ENCODE peak calls at places on chromosome 2, in nine cellular contexts. One of them, this sample, is unnamed.

GRCh38 chr2:22907330-22907729 is 477.6 kb upstream of the KLHL29 start:
- DNase-seq in Peyer's patch: no peak
- DNase-seq in fibroblast of mammary gland: no peak
- DNase-seq in ovary: no peak
- DNase-seq in lower leg skin: no peak
- DNase-seq in HFFc6: no peak
- DNase-seq in colonic mucosa: peak
- DNase-seq in activated CD8-positive, alpha-beta T cell treated with anti-CD3 and anti-CD28 coated beads for 36 hours: no peak
- DNase-seq in K562: no peak
- DNase-seq in this sample: no peak

GRCh38 chr2:30470426-30470825 is 23.4 kb downstream of the LCLAT1 start:
- DNase-seq in Peyer's patch: no peak
- DNase-seq in lower leg skin: no peak
- DNase-seq in K562: no peak
- DNase-seq in fibroblast of mammary gland: no peak
- DNase-seq in colonic mucosa: no peak
- DNase-seq in HFFc6: no peak
- DNase-seq in ovary: no peak
- DNase-seq in activated CD8-positive, alpha-beta T cell treated with anti-CD3 and anti-CD28 coated beads for 36 hours: no peak
- DNase-seq in this sample: no peak

GRCh38 chr2:233480490-233481202 is 85.9 kb downstream of the USP40 start:
- DNase-seq in ovary: no peak
- DNase-seq in colonic mucosa: no peak
- DNase-seq in lower leg skin: peak
- DNase-seq in HFFc6: no peak
- DNase-seq in fibroblast of mammary gland: no peak
- DNase-seq in Peyer's patch: no peak
- DNase-seq in activated CD8-positive, alpha-beta T cell treated with anti-CD3 and anti-CD28 coated beads for 36 hours: no peak
- DNase-seq in K562: no peak
- DNase-seq in this sample: peak

GRCh38 chr2:85839461-85839860 is 49.3 kb downstream of the ST3GAL5 start:
- DNase-seq in Peyer's patch: no peak
- DNase-seq in colonic mucosa: no peak
- DNase-seq in fibroblast of mammary gland: no peak
- DNase-seq in lower leg skin: no peak
- DNase-seq in K562: no peak
- DNase-seq in ovary: no peak
- DNase-seq in activated CD8-positive, alpha-beta T cell treated with anti-CD3 and anti-CD28 coated beads for 36 hours: no peak
- DNase-seq in HFFc6: no peak
- DNase-seq in this sample: no peak

GRCh38 chr2:20641123-20641985 is 9.5 kb downstream of the HS1BP3 start:
- DNase-seq in fibroblast of mammary gland: peak
- DNase-seq in K562: no peak
- DNase-seq in ovary: no peak
- DNase-seq in activated CD8-positive, alpha-beta T cell treated with anti-CD3 and anti-CD28 coated beads for 36 hours: no peak
- DNase-seq in lower leg skin: no peak
- DNase-seq in colonic mucosa: no peak
- DNase-seq in HFFc6: peak
- DNase-seq in Peyer's patch: no peak
- DNase-seq in this sample: no peak

GRCh38 chr2:131140581-131140980 is 35.4 kb downstream of the PLEKHB2 start:
- DNase-seq in ovary: no peak
- DNase-seq in HFFc6: no peak
- DNase-seq in lower leg skin: no peak
- DNase-seq in activated CD8-positive, alpha-beta T cell treated with anti-CD3 and anti-CD28 coated beads for 36 hours: no peak
- DNase-seq in fibroblast of mammary gland: no peak
- DNase-seq in Peyer's patch: peak
- DNase-seq in K562: no peak
- DNase-seq in colonic mucosa: no peak
- DNase-seq in this sample: no peak

GRCh38 chr2:42562474-42563144 is 5.8 kb upstream of the MTA3 start:
- DNase-seq in fibroblast of mammary gland: no peak
- DNase-seq in activated CD8-positive, alpha-beta T cell treated with anti-CD3 and anti-CD28 coated beads for 36 hours: no peak
- DNase-seq in ovary: no peak
- DNase-seq in HFFc6: no peak
- DNase-seq in Peyer's patch: peak
- DNase-seq in colonic mucosa: peak
- DNase-seq in K562: no peak
- DNase-seq in lower leg skin: no peak
- DNase-seq in this sample: peak

GRCh38 chr2:73906847-73907505 is 14.2 kb downstream of the ACTG2 start:
- DNase-seq in fibroblast of mammary gland: no peak
- DNase-seq in activated CD8-positive, alpha-beta T cell treated with anti-CD3 and anti-CD28 coated beads for 36 hours: no peak
- DNase-seq in colonic mucosa: no peak
- DNase-seq in lower leg skin: peak
- DNase-seq in ovary: no peak
- DNase-seq in Peyer's patch: no peak
- DNase-seq in HFFc6: no peak
- DNase-seq in K562: no peak
- DNase-seq in this sample: no peak

GRCh38 chr2:20674974-20675679 is 8.2 kb downstream of the GDF7 start:
- DNase-seq in HFFc6: peak
- DNase-seq in colonic mucosa: no peak
- DNase-seq in ovary: no peak
- DNase-seq in lower leg skin: peak
- DNase-seq in K562: no peak
- DNase-seq in activated CD8-positive, alpha-beta T cell treated with anti-CD3 and anti-CD28 coated beads for 36 hours: no peak
- DNase-seq in Peyer's patch: no peak
- DNase-seq in fibroblast of mammary gland: peak
- DNase-seq in this sample: no peak

GRCh38 chr2:44429034-44429433 is 67.3 kb downstream of the CAMKMT start:
- DNase-seq in activated CD8-positive, alpha-beta T cell treated with anti-CD3 and anti-CD28 coated beads for 36 hours: no peak
- DNase-seq in Peyer's patch: no peak
- DNase-seq in colonic mucosa: no peak
- DNase-seq in ovary: no peak
- DNase-seq in lower leg skin: no peak
- DNase-seq in K562: no peak
- DNase-seq in HFFc6: peak
- DNase-seq in fibroblast of mammary gland: peak
- DNase-seq in this sample: no peak

GRCh38 chr2:3465844-3466481 is 53.4 kb downstream of the ADI1 start:
- DNase-seq in K562: no peak
- DNase-seq in fibroblast of mammary gland: peak
- DNase-seq in lower leg skin: no peak
- DNase-seq in ovary: no peak
- DNase-seq in activated CD8-positive, alpha-beta T cell treated with anti-CD3 and anti-CD28 coated beads for 36 hours: no peak
- DNase-seq in HFFc6: peak
- DNase-seq in Peyer's patch: no peak
- DNase-seq in colonic mucosa: no peak
- DNase-seq in this sample: no peak

GRCh38 chr2:163345795-163346573 is 389.8 kb downstream of the FIGN start:
- DNase-seq in fibroblast of mammary gland: peak
- DNase-seq in ovary: no peak
- DNase-seq in activated CD8-positive, alpha-beta T cell treated with anti-CD3 and anti-CD28 coated beads for 36 hours: no peak
- DNase-seq in lower leg skin: no peak
- DNase-seq in HFFc6: peak
- DNase-seq in colonic mucosa: no peak
- DNase-seq in Peyer's patch: no peak
- DNase-seq in K562: peak
- DNase-seq in this sample: no peak

GRCh38 chr2:208466133-208466919 is 59.7 kb downstream of the PTH2R start:
- DNase-seq in colonic mucosa: peak
- DNase-seq in fibroblast of mammary gland: peak
- DNase-seq in ovary: no peak
- DNase-seq in lower leg skin: no peak
- DNase-seq in K562: peak
- DNase-seq in activated CD8-positive, alpha-beta T cell treated with anti-CD3 and anti-CD28 coated beads for 36 hours: peak
- DNase-seq in Peyer's patch: peak
- DNase-seq in HFFc6: no peak
- DNase-seq in this sample: no peak
- TF ChIP-seq CTCF in colonic mucosa: peak
- TF ChIP-seq CTCF in fibroblast of mammary gland: peak
- TF ChIP-seq CTCF in ovary: peak
- TF ChIP-seq CTCF in lower leg skin: no peak
- TF ChIP-seq CTCF in K562: peak
- TF ChIP-seq CTCF in activated CD8-positive, alpha-beta T cell treated with anti-CD3 and anti-CD28 coated beads for 36 hours: peak
- TF ChIP-seq CTCF in Peyer's patch: peak
- TF ChIP-seq CTCF in HFFc6: peak
- TF ChIP-seq CTCF in this sample: peak

DNA sequence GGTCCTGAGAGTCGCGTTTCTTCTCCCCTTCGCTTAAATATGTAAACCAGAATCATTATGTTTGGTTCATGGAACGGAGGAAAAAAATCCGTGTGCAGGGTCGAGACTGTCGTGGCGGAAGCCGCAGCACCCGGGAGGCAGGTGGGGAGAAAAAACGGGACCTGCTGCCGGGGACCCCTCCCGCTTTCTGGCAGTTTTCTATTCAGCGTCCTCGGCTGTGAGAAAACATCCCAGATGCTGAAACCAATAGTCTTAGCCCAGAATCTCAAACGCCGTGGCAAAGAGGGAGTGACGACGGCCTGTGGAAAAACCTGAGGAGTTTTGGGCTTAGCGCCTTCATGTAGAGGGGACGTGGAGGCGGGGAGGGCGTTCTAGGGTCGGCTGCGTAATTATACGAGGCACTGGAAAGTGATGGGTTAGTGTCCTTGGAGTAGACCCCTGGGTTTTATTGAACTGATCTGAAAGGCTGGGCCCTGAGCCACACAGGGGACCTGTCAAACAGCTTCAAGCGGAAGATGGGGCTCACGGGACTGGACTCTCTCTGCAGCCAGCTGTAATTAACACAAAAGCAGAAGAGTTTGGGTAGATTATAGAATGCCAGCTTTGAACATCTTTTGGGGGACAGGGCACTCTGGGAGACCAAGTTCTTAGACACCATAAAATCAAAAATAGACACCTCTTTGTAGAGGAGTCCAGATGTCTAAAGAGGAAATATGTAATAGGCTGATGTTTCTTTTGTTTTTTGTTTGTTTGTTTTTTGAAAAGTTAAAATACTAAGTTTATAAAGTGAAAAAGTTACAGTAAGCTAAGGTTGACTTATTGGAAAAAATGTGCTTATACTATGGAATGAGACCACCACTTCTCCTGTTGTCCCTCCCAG is 834 bp upstream of the BUB1 start:
- DNase-seq in colonic mucosa: peak
- DNase-seq in Peyer's patch: peak
- DNase-seq in HFFc6: peak
- DNase-seq in activated CD8-positive, alpha-beta T cell treated with anti-CD3 and anti-CD28 coated beads for 36 hours: peak
- DNase-seq in lower leg skin: peak
- DNase-seq in ovary: peak
- DNase-seq in K562: peak
- DNase-seq in fibroblast of mammary gland: no peak
- DNase-seq in this sample: peak
- TF ChIP-seq CTCF in colonic mucosa: no peak
- TF ChIP-seq CTCF in Peyer's patch: no peak
- TF ChIP-seq CTCF in HFFc6: no peak
- TF ChIP-seq CTCF in activated CD8-positive, alpha-beta T cell treated with anti-CD3 and anti-CD28 coated beads for 36 hours: no peak
- TF ChIP-seq CTCF in lower leg skin: no peak
- TF ChIP-seq CTCF in ovary: no peak
- TF ChIP-seq CTCF in K562: no peak
- TF ChIP-seq CTCF in fibroblast of mammary gland: no peak
- TF ChIP-seq CTCF in this sample: no peak

GRCh38 chr2:25170888-25171287 is 2.5 kb upstream of the POMC start:
- DNase-seq in colonic mucosa: no peak
- DNase-seq in HFFc6: no peak
- DNase-seq in fibroblast of mammary gland: no peak
- DNase-seq in lower leg skin: no peak
- DNase-seq in Peyer's patch: no peak
- DNase-seq in activated CD8-positive, alpha-beta T cell treated with anti-CD3 and anti-CD28 coated beads for 36 hours: no peak
- DNase-seq in ovary: no peak
- DNase-seq in K562: no peak
- DNase-seq in this sample: no peak

GRCh38 chr2:25168256-25169072 is at the start of gene POMC:
- DNase-seq in HFFc6: no peak
- DNase-seq in fibroblast of mammary gland: peak
- DNase-seq in lower leg skin: no peak
- DNase-seq in activated CD8-positive, alpha-beta T cell treated with anti-CD3 and anti-CD28 coated beads for 36 hours: peak
- DNase-seq in Peyer's patch: peak
- DNase-seq in K562: no peak
- DNase-seq in ovary: peak
- DNase-seq in colonic mucosa: no peak
- DNase-seq in this sample: peak

GRCh38 chr2:25169073-25169470 is 692 bp upstream of the POMC start:
- DNase-seq in lower leg skin: no peak
- DNase-seq in HFFc6: no peak
- DNase-seq in activated CD8-positive, alpha-beta T cell treated with anti-CD3 and anti-CD28 coated beads for 36 hours: no peak
- DNase-seq in K562: no peak
- DNase-seq in Peyer's patch: no peak
- DNase-seq in ovary: no peak
- DNase-seq in fibroblast of mammary gland: no peak
- DNase-seq in colonic mucosa: no peak
- DNase-seq in this sample: no peak

GRCh38 chr2:25164526-25164925 is 3.9 kb downstream of the POMC start:
- DNase-seq in HFFc6: no peak
- DNase-seq in activated CD8-positive, alpha-beta T cell treated with anti-CD3 and anti-CD28 coated beads for 36 hours: no peak
- DNase-seq in fibroblast of mammary gland: no peak
- DNase-seq in lower leg skin: no peak
- DNase-seq in ovary: no peak
- DNase-seq in Peyer's patch: no peak
- DNase-seq in colonic mucosa: no peak
- DNase-seq in K562: no peak
- DNase-seq in this sample: no peak

GRCh38 chr2:25165992-25166618 is 2.3 kb downstream of the POMC start:
- DNase-seq in Peyer's patch: peak
- DNase-seq in activated CD8-positive, alpha-beta T cell treated with anti-CD3 and anti-CD28 coated beads for 36 hours: peak
- DNase-seq in HFFc6: no peak
- DNase-seq in fibroblast of mammary gland: no peak
- DNase-seq in ovary: no peak
- DNase-seq in colonic mucosa: peak
- DNase-seq in K562: no peak
- DNase-seq in lower leg skin: no peak
- DNase-seq in this sample: no peak
- TF ChIP-seq CTCF in Peyer's patch: peak
- TF ChIP-seq CTCF in activated CD8-positive, alpha-beta T cell treated with anti-CD3 and anti-CD28 coated beads for 36 hours: peak
- TF ChIP-seq CTCF in HFFc6: no peak
- TF ChIP-seq CTCF in fibroblast of mammary gland: no peak
- TF ChIP-seq CTCF in ovary: no peak
- TF ChIP-seq CTCF in colonic mucosa: peak
- TF ChIP-seq CTCF in K562: peak
- TF ChIP-seq CTCF in lower leg skin: no peak
- TF ChIP-seq CTCF in this sample: no peak

DNA sequence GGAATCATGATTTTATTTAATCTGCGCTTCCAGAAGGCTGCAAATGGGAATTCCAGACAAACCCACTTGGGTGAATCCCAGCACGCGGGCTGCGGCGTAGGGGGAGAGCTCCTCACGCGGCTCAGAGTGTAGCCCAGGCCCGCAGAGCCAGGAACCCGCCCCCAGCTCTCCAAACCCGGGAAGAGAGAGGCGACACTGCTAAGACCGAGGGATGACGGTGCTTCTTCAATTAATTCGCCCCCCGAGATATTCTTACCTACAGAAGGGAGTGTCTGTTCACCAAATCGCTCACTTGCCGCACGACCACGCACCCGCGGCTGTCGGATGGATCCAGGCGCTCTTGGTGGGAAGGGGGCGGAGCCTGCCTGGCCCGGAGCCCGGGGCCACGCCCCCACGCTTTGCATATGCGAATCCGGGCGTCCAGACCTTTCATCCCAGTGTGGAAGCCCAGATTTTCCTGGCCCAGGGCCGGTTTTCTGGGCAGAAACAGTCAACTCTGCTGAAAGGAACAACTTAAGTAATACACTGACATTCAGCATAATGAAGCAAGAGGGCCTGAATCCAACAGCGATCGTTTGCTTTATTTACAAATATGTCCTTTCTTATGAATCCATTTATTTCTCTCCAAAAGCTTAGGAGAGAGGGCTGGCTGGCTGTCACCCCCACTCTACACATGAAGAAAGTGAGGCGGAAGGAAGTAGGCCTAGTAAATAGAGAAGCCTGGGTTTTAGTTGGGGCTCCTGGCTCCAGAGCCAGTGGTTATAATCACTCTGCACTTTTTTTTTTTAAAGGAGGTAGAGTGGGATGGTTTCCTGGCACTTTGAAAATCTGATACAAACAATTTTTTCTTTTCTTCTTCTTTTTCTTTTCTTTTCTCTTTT is at the start of gene SLC19A3:
- DNase-seq in colonic mucosa: peak
- DNase-seq in K562: peak
- DNase-seq in Peyer's patch: peak
- DNase-seq in lower leg skin: peak
- DNase-seq in activated CD8-positive, alpha-beta T cell treated with anti-CD3 and anti-CD28 coated beads for 36 hours: peak
- DNase-seq in ovary: peak
- DNase-seq in HFFc6: no peak
- DNase-seq in fibroblast of mammary gland: peak
- DNase-seq in this sample: peak
- TF ChIP-seq CTCF in colonic mucosa: no peak
- TF ChIP-seq CTCF in K562: no peak
- TF ChIP-seq CTCF in Peyer's patch: no peak
- TF ChIP-seq CTCF in lower leg skin: no peak
- TF ChIP-seq CTCF in activated CD8-positive, alpha-beta T cell treated with anti-CD3 and anti-CD28 coated beads for 36 hours: no peak
- TF ChIP-seq CTCF in ovary: no peak
- TF ChIP-seq CTCF in HFFc6: no peak
- TF ChIP-seq CTCF in fibroblast of mammary gland: no peak
- TF ChIP-seq CTCF in this sample: no peak

This sample was measured in lower lobe of right lung.